ENCODE peak calls at places on chromosomes 1 and 21, in seven cellular contexts. M, E, V, W, X, S and Z are unnamed samples.

GRCh38 chr1:7549277-7549676 is 221.8 kb upstream of the VAMP3 start:
- DNase-seq in M (peak; percentile 65), E (no peak), V (no peak), W (no peak), X (no peak), S (no peak), Z (no peak)

GRCh38 chr21:45987121-45987711 is 5.6 kb downstream of the COL6A1 start:
- DNase-seq in M (no peak), E (peak; percentile 16), V (no peak), W (no peak), X (no peak), S (peak; percentile 21), Z (peak; percentile 52)

GRCh38 chr1:99674665-99675064 is 28.8 kb downstream of the PALMD start:
- DNase-seq in M (no peak), E (no peak), V (no peak), W (no peak), X (no peak), S (no peak), Z (no peak)

GRCh38 chr1:110535985-110536384 is 17.0 kb upstream of the KCNA10 start:
- DNase-seq in M (no peak), E (no peak), V (no peak), W (no peak), X (no peak), S (no peak), Z (no peak)

GRCh38 chr1:113429461-113430153 is 39.3 kb downstream of the MAGI3 start:
- DNase-seq in M (no peak), E (no peak), V (no peak), W (no peak), X (no peak), S (no peak), Z (no peak)

GRCh38 chr1:9289724-9290493 is 2.8 kb upstream of the SPSB1 start:
- DNase-seq in M (peak; percentile 75), E (peak; percentile 52), V (no peak), W (no peak), X (no peak), S (peak; percentile 71), Z (peak; percentile 29)

GRCh38 chr21:19420607-19421006 is 1017.0 kb upstream of the TMPRSS15 start:
- DNase-seq in M (no peak), E (no peak), V (no peak), W (no peak), X (no peak), S (no peak), Z (no peak)

GRCh38 chr1:83882906-83883305 is 116.0 kb downstream of the TTLL7 start:
- DNase-seq in M (peak; percentile 83), E (no peak), V (no peak), W (no peak), X (peak; percentile 16), S (no peak), Z (no peak)

GRCh38 chr1:102833171-102833570 is 275.2 kb downstream of the COL11A1 start:
- DNase-seq in M (no peak), E (no peak), V (no peak), W (no peak), X (no peak), S (no peak), Z (no peak)

GRCh38 chr1:193335797-193336428 is 149.5 kb upstream of the B3GALT2 start:
- DNase-seq in M (peak; percentile 79), E (no peak), V (no peak), W (no peak), X (no peak), S (no peak), Z (no peak)

GRCh38 chr1:203744008-203744972 is 20.7 kb upstream of the LAX1 start:
- DNase-seq in M (no peak), E (peak; percentile 45), V (no peak), W (no peak), X (no peak), S (peak; percentile 74), Z (no peak)

GRCh38 chr1:230084408-230085177 is 17.6 kb downstream of the GALNT2 start:
- DNase-seq in M (peak; percentile 99), E (no peak), V (no peak), W (no peak), X (no peak), S (no peak), Z (peak; percentile 71)

GRCh38 chr1:180117764-180118116 is 36.9 kb upstream of the QSOX1 start:
- DNase-seq in M (peak; percentile 68), E (no peak), V (no peak), W (no peak), X (no peak), S (peak; percentile 41), Z (no peak)

GRCh38 chr1:175510914-175511313 is 232.5 kb downstream of the TNR start:
- DNase-seq in M (no peak), E (no peak), V (no peak), W (no peak), X (no peak), S (no peak), Z (no peak)

GRCh38 chr1:56627636-56628039 is 17.5 kb upstream of the PRKAA2 start:
- DNase-seq in M (peak; percentile 39), E (no peak), V (no peak), W (no peak), X (peak; percentile 2), S (no peak), Z (no peak)

GRCh38 chr1:75707191-75707590 is 17.3 kb upstream of the ACADM start:
- DNase-seq in M (no peak), E (no peak), V (no peak), W (no peak), X (no peak), S (no peak), Z (no peak)

GRCh38 chr1:226687476-226687875 is 51.6 kb downstream of the ITPKB start:
- DNase-seq in M (no peak), E (no peak), V (no peak), W (no peak), X (no peak), S (no peak), Z (no peak)

GRCh38 chr1:84122780-84123382 is 21.2 kb upstream of the PRKACB start:
- DNase-seq in M (peak; percentile 74), E (no peak), V (no peak), W (no peak), X (peak; percentile 56), S (no peak), Z (no peak)

GRCh38 chr1:235358899-235359298 is 8.3 kb upstream of the TBCE start:
- DNase-seq in M (no peak), E (no peak), V (no peak), W (no peak), X (no peak), S (no peak), Z (no peak)

GRCh38 chr1:12617901-12618660 is at the start of gene DHRS3:
- DNase-seq in M (peak; percentile 85), E (peak; percentile 84), V (peak; percentile 96), W (peak; percentile 84), X (peak; percentile 92), S (peak; percentile 86), Z (peak; percentile 85)

GRCh38 chr21:26064506-26064905 is 106.1 kb downstream of the APP start:
- DNase-seq in M (no peak), E (no peak), V (no peak), W (no peak), X (peak; percentile 31), S (no peak), Z (no peak)

GRCh38 chr1:175620380-175620779 is 123.0 kb downstream of the TNR start:
- DNase-seq in M (no peak), E (no peak), V (no peak), W (no peak), X (peak; percentile 9), S (no peak), Z (no peak)

GRCh38 chr1:116573388-116574100 is 2.7 kb upstream of the CD58 start:
- DNase-seq in M (peak; percentile 22), E (no peak), V (peak; percentile 29), W (no peak), X (no peak), S (no peak), Z (no peak)

GRCh38 chr1:177783052-177783451 is 186.8 kb downstream of the SEC16B start:
- DNase-seq in M (no peak), E (no peak), V (no peak), W (no peak), X (no peak), S (no peak), Z (no peak)

GRCh38 chr1:117735045-117735992 is 129.5 kb downstream of the TENT5C start:
- DNase-seq in M (peak; percentile 42), E (no peak), V (no peak), W (no peak), X (peak; percentile 21), S (no peak), Z (no peak)

DNA sequence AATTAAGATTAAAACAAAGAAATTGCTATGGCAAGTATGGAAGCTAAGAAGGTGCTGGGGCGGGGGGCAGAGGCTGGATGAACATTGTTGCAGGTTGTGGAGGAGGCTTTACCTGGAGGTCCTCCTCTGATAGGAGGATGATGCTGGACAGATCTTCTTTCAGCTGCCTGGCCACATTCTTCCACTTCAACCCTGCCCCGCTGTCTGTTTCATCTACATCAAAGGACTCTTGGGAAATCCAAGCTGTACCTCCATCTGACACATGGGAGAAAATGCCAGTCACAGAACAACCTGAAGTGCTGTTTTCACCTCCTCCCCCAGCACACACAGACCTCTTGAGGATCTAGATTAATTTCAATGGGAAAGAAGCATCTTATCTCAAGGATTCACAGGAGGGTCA is 5.3 kb downstream of the DFFA start:
- DNase-seq in M (no peak), E (no peak), V (no peak), W (no peak), X (no peak), S (no peak), Z (no peak)
- H3K36me3 ChIP-seq in M (peaks cover 46% of the 10 kb centered on the region), E (peaks cover 77% of the 10 kb centered on the region), V (peaks cover 75% of the 10 kb centered on the region), W (peaks cover 37% of the 10 kb centered on the region), X (no peaks in the 10 kb centered on the region), S (no peaks in the 10 kb centered on the region), Z (peaks cover 5% of the 10 kb centered on the region)

GRCh38 chr1:6464514-6464836 is 1.5 kb downstream of the TNFRSF25 start:
- DNase-seq in M (no peak), E (peak; percentile 79), V (no peak), W (no peak), X (no peak), S (no peak), Z (peak; percentile 86)
- H3K27ac ChIP-seq in M (no peak overlapping the region), E (peak overlapping the region; percentile 16), V (no peak overlapping the region), W (no peak overlapping the region), X (no peak overlapping the region), S (no peak overlapping the region), Z (no peak overlapping the region)

GRCh38 chr1:15201221-15201620 is 45.8 kb upstream of the FHAD1 start:
- DNase-seq in M (no peak), E (no peak), V (no peak), W (no peak), X (no peak), S (no peak), Z (no peak)
- H3K4me3 ChIP-seq in M (no peak overlapping the region), E (no peak overlapping the region), V (no peak overlapping the region), W (no peak overlapping the region), X (no peak overlapping the region), S (no peak overlapping the region), Z (no peak overlapping the region)

DNA sequence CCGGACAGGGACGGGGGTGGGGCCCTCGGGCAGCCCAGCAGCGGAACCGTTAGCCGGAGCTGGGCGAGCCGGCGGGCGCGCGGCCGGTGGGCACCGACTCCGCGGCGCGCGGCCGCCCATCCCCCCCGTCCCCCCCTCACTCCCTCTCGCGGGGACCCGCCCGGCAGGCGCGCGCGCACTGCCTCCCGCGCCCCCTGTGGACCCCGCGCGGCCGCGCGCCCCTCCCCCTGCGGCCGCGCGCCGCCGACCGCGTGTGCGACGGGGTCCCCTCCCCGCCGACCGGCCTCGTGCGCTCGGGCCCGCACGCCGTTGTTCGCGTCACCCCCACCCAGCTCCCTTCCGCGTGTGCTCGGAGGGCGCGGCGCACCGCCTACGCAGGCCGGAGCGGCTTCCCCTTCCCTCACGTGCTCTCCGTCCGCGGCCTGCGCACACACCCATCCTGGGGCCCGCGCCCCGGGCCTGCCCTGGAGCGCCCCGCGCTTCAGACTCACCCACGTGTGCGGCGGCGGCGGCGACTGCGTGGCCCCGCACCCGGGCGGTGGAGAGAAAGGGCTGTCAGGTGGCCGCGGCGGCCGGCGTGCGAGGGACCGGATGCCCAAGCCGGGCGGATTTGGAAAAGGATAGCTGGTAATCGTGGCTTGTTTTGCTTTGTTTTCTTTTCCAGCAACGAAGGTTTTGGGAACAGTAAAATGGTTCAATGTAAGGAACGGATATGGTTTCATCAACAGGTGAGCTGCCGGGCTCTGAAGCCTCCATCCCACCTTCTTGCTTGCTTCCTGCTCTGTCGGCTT is 716 bp downstream of the YBX1 start:
- DNase-seq in M (no peak), E (peak; percentile 70), V (peak; percentile 92), W (peak; percentile 57), X (peak; percentile 86), S (peak; percentile 62), Z (peak; percentile 82)
- H3K36me3 ChIP-seq in M (peaks cover 11% of the 10 kb centered on the region), E (peaks cover 5% of the 10 kb centered on the region), V (peaks cover 5% of the 10 kb centered on the region), W (peaks cover 20% of the 10 kb centered on the region), X (peaks cover 14% of the 10 kb centered on the region), S (no peaks in the 10 kb centered on the region), Z (no peaks in the 10 kb centered on the region)